ENCODE peak calls at places on chromosomes 12 and 14, in five cellular contexts. One of them, this sample, is unnamed.

GRCh38 chr14:64123241-64123956 is 170.8 kb downstream of the ESR2 start:
- DNase-seq in EL: no peak
- DNase-seq in mesenchymal stem cell: no peak
- DNase-seq in RPMI7951: no peak
- DNase-seq in HAP-1: no peak
- DNase-seq in this sample: no peak

GRCh38 chr12:29737616-29738015 is 46.1 kb downstream of the TMTC1 start:
- DNase-seq in EL: no peak
- DNase-seq in mesenchymal stem cell: no peak
- DNase-seq in RPMI7951: no peak
- DNase-seq in HAP-1: no peak
- DNase-seq in this sample: no peak

GRCh38 chr12:1805441-1806081 is 14.8 kb upstream of the LRTM2 start:
- DNase-seq in EL: no peak
- DNase-seq in mesenchymal stem cell: no peak
- DNase-seq in RPMI7951: no peak
- DNase-seq in HAP-1: no peak
- DNase-seq in this sample: no peak

GRCh38 chr14:106442857-106443256 is 916.5 kb downstream of the TMEM121 start:
- DNase-seq in EL: no peak
- DNase-seq in mesenchymal stem cell: no peak
- DNase-seq in RPMI7951: no peak
- DNase-seq in HAP-1: no peak
- DNase-seq in this sample: no peak

GRCh38 chr12:23099604-23100003 is 474.6 kb downstream of the ETNK1 start:
- DNase-seq in EL: peak; percentile 3
- DNase-seq in mesenchymal stem cell: peak; percentile 1
- DNase-seq in RPMI7951: peak; percentile 32
- DNase-seq in HAP-1: peak; percentile 79
- DNase-seq in this sample: no peak

GRCh38 chr14:41137741-41138140 is 468.9 kb upstream of the LRFN5 start:
- DNase-seq in EL: no peak
- DNase-seq in mesenchymal stem cell: no peak
- DNase-seq in RPMI7951: no peak
- DNase-seq in HAP-1: no peak
- DNase-seq in this sample: no peak

GRCh38 chr12:75725505-75726120 is 214.2 kb upstream of the KRR1 start:
- DNase-seq in EL: peak; percentile 76
- DNase-seq in mesenchymal stem cell: peak; percentile 73
- DNase-seq in RPMI7951: peak; percentile 88
- DNase-seq in HAP-1: no peak
- DNase-seq in this sample: peak; percentile 69

GRCh38 chr12:65891987-65892481 is 67.8 kb downstream of the HMGA2 start:
- DNase-seq in EL: peak; percentile 99
- DNase-seq in mesenchymal stem cell: peak; percentile 95
- DNase-seq in RPMI7951: peak; percentile 98
- DNase-seq in HAP-1: no peak
- DNase-seq in this sample: peak; percentile 94

GRCh38 chr14:102020058-102020971 is 55.9 kb downstream of the DYNC1H1 start:
- DNase-seq in EL: peak; percentile 89
- DNase-seq in mesenchymal stem cell: peak; percentile 83
- DNase-seq in RPMI7951: peak; percentile 90
- DNase-seq in HAP-1: no peak
- DNase-seq in this sample: peak; percentile 89

GRCh38 chr12:115660211-115660805 is 617.2 kb downstream of the MED13L start:
- DNase-seq in EL: peak; percentile 61
- DNase-seq in mesenchymal stem cell: no peak
- DNase-seq in RPMI7951: peak; percentile 58
- DNase-seq in HAP-1: no peak
- DNase-seq in this sample: peak; percentile 28

GRCh38 chr14:59870277-59871165 is at the start of gene RTN1:
- DNase-seq in EL: peak; percentile 51
- DNase-seq in mesenchymal stem cell: peak; percentile 48
- DNase-seq in RPMI7951: peak; percentile 41
- DNase-seq in HAP-1: peak; percentile 73
- DNase-seq in this sample: peak; percentile 16

GRCh38 chr12:121776190-121777098 is 17.0 kb downstream of the RHOF start:
- DNase-seq in EL: peak; percentile 61
- DNase-seq in mesenchymal stem cell: peak; percentile 65
- DNase-seq in RPMI7951: peak; percentile 43
- DNase-seq in HAP-1: peak; percentile 38
- DNase-seq in this sample: peak; percentile 48

GRCh38 chr12:70549340-70550179 is 87.7 kb downstream of the PTPRB start:
- DNase-seq in EL: no peak
- DNase-seq in mesenchymal stem cell: no peak
- DNase-seq in RPMI7951: no peak
- DNase-seq in HAP-1: no peak
- DNase-seq in this sample: no peak

GRCh38 chr14:50045039-50045711 is 71.2 kb downstream of the VCPKMT start:
- DNase-seq in EL: peak; percentile 90
- DNase-seq in mesenchymal stem cell: peak; percentile 38
- DNase-seq in RPMI7951: peak; percentile 95
- DNase-seq in HAP-1: no peak
- DNase-seq in this sample: peak; percentile 78

GRCh38 chr12:46209165-46209564 is 59.7 kb downstream of the SLC38A1 start:
- DNase-seq in EL: peak; percentile 17
- DNase-seq in mesenchymal stem cell: peak; percentile 15
- DNase-seq in RPMI7951: no peak
- DNase-seq in HAP-1: no peak
- DNase-seq in this sample: no peak

GRCh38 chr12:57738661-57739237 is at the start of gene AGAP2:
- DNase-seq in EL: no peak
- DNase-seq in mesenchymal stem cell: no peak
- DNase-seq in RPMI7951: peak; percentile 21
- DNase-seq in HAP-1: no peak
- DNase-seq in this sample: no peak

GRCh38 chr12:57853864-57854556 is 7.5 kb upstream of the CTDSP2 start:
- DNase-seq in EL: no peak
- DNase-seq in mesenchymal stem cell: no peak
- DNase-seq in RPMI7951: peak; percentile 22
- DNase-seq in HAP-1: no peak
- DNase-seq in this sample: no peak

GRCh38 chr12:66269757-66270383 is 32.4 kb upstream of the HELB start:
- DNase-seq in EL: peak; percentile 46
- DNase-seq in mesenchymal stem cell: peak; percentile 50
- DNase-seq in RPMI7951: peak; percentile 63
- DNase-seq in HAP-1: peak; percentile 60
- DNase-seq in this sample: peak; percentile 36

GRCh38 chr12:6386522-6386921 is 2.6 kb downstream of the LTBR start:
- DNase-seq in EL: no peak
- DNase-seq in mesenchymal stem cell: peak; percentile 43
- DNase-seq in RPMI7951: no peak
- DNase-seq in HAP-1: no peak
- DNase-seq in this sample: no peak

GRCh38 chr12:47982770-47983169 is 19.4 kb downstream of the TMEM106C start:
- DNase-seq in EL: no peak
- DNase-seq in mesenchymal stem cell: no peak
- DNase-seq in RPMI7951: no peak
- DNase-seq in HAP-1: no peak
- DNase-seq in this sample: no peak

GRCh38 chr14:77485901-77486678 is 12.5 kb downstream of the ISM2 start:
- DNase-seq in EL: peak; percentile 75
- DNase-seq in mesenchymal stem cell: peak; percentile 53
- DNase-seq in RPMI7951: peak; percentile 52
- DNase-seq in HAP-1: no peak
- DNase-seq in this sample: peak; percentile 70

GRCh38 chr12:11941601-11942360 is 129.0 kb upstream of the BCL2L14 start:
- DNase-seq in EL: peak; percentile 79
- DNase-seq in mesenchymal stem cell: no peak
- DNase-seq in RPMI7951: peak; percentile 91
- DNase-seq in HAP-1: no peak
- DNase-seq in this sample: peak; percentile 68

GRCh38 chr14:38944691-38945090 is 158.3 kb downstream of the SEC23A start:
- DNase-seq in EL: no peak
- DNase-seq in mesenchymal stem cell: no peak
- DNase-seq in RPMI7951: no peak
- DNase-seq in HAP-1: no peak
- DNase-seq in this sample: no peak

GRCh38 chr12:12719496-12719895 is 2.3 kb downstream of the CDKN1B start:
- DNase-seq in EL: peak; percentile 43
- DNase-seq in mesenchymal stem cell: peak; percentile 38
- DNase-seq in RPMI7951: no peak
- DNase-seq in HAP-1: peak; percentile 50
- DNase-seq in this sample: no peak

GRCh38 chr14:23121401-23121800 is 2.3 kb upstream of the CEBPE start:
- DNase-seq in EL: peak; percentile 50
- DNase-seq in mesenchymal stem cell: peak; percentile 69
- DNase-seq in RPMI7951: peak; percentile 14
- DNase-seq in HAP-1: no peak
- DNase-seq in this sample: peak; percentile 58

GRCh38 chr12:19643635-19644034 is 204.3 kb downstream of the AEBP2 start:
- DNase-seq in EL: peak; percentile 36
- DNase-seq in mesenchymal stem cell: peak; percentile 76
- DNase-seq in RPMI7951: peak; percentile 40
- DNase-seq in HAP-1: peak; percentile 62
- DNase-seq in this sample: peak; percentile 28

GRCh38 chr12:94169495-94169894 is 21.1 kb downstream of the PLXNC1 start:
- DNase-seq in EL: no peak
- DNase-seq in mesenchymal stem cell: no peak
- DNase-seq in RPMI7951: no peak
- DNase-seq in HAP-1: no peak
- DNase-seq in this sample: no peak

This sample was measured in A172.